ENCODE peak calls at places on chromosomes 13 and 19, in four cellular contexts. X is PC-3, J is GM23248, P is SK-N-SH. M is an unnamed sample. For H3F3A and H3K9me2, the result is how much of the 10 kb centered on the place peaks cover.

GRCh38 chr19:48698046-48698445 is 2.3 kb downstream of the FUT2 start:
- DNase-seq in X (peak), J (peak), P (no peak), M (no peak)

GRCh38 chr19:16273005-16273404 is 51.6 kb upstream of the KLF2 start:
- DNase-seq in X (no peak), J (no peak), P (no peak), M (no peak)

GRCh38 chr13:109816112-109816978 is 30.0 kb upstream of the IRS2 start:
- DNase-seq in X (peak), J (peak), P (no peak), M (no peak)

GRCh38 chr19:42277821-42278809 is 9.1 kb downstream of the CIC start:
- DNase-seq in X (no peak), J (peak), P (peak), M (no peak)

GRCh38 chr19:50333737-50334617 is 4.8 kb upstream of the KCNC3 start:
- DNase-seq in X (peak), J (peak), P (peak), M (no peak)

GRCh38 chr19:47005164-47005641 is 14.4 kb upstream of the NPAS1 start:
- DNase-seq in X (no peak), J (no peak), P (no peak), M (no peak)

GRCh38 chr19:42477117-42477516 is 34.4 kb upstream of the CXCL17 start:
- DNase-seq in X (no peak), J (no peak), P (no peak), M (no peak)

GRCh38 chr19:29798783-29799182 is 13.0 kb upstream of the CCNE1 start:
- DNase-seq in X (no peak), J (peak), P (no peak), M (no peak)

GRCh38 chr19:45717983-45718650 is 12.6 kb downstream of the FBXO46 start:
- DNase-seq in X (no peak), J (no peak), P (no peak), M (no peak)

GRCh38 chr19:34481861-34482379 is 362 bp downstream of the WTIP start:
- DNase-seq in X (peak), J (peak), P (peak), M (no peak)

GRCh38 chr19:3277649-3278048 is 53.2 kb downstream of the CELF5 start:
- DNase-seq in X (no peak), J (no peak), P (no peak), M (no peak)

GRCh38 chr19:37997911-37998344 is 90.9 kb downstream of the SIPA1L3 start:
- DNase-seq in X (peak), J (peak), P (no peak), M (no peak)

GRCh38 chr13:111006508-111007031 is 91.7 kb upstream of the ANKRD10 start:
- DNase-seq in X (no peak), J (peak), P (no peak), M (no peak)

GRCh38 chr19:13842294-13843103 is 34.4 kb upstream of the NANOS3 start:
- DNase-seq in X (peak), J (peak), P (peak), M (peak)

GRCh38 chr19:33819496-33819874 is 22.8 kb downstream of the KCTD15 start:
- DNase-seq in X (no peak), J (no peak), P (no peak), M (no peak)

GRCh38 chr19:44731622-44732021 is 16.9 kb upstream of the BCL3 start:
- DNase-seq in X (no peak), J (no peak), P (no peak), M (no peak)

GRCh38 chr19:1251233-1251502 is 2.8 kb downstream of the MIDN start:
- DNase-seq in X (peak), J (peak), P (peak), M (no peak)

GRCh38 chr19:57161985-57162544 is 5.2 kb downstream of the DUXA start:
- DNase-seq in X (no peak), J (no peak), P (no peak), M (no peak)

GRCh38 chr19:2436926-2437325 is 9.5 kb upstream of the TIMM13 start:
- DNase-seq in X (no peak), J (no peak), P (no peak), M (no peak)

GRCh38 chr19:41356984-41357739 is 3.4 kb upstream of the TGFB1 start:
- DNase-seq in X (no peak), J (no peak), P (peak), M (no peak)

GRCh38 chr13:91406619-91407018 is 8.2 kb downstream of the GPC5 start:
- DNase-seq in X (peak), J (peak), P (peak), M (peak)

GRCh38 chr13:50127017-50127725 is 111.9 kb downstream of the KCNRG start:
- DNase-seq in X (no peak), J (peak), P (no peak), M (no peak)

GRCh38 chr19:48102870-48103751 is 7.5 kb downstream of the PLA2G4C start:
- DNase-seq in X (peak), J (peak), P (peak), M (peak)

GRCh38 chr13:31248361-31248760 is 48.6 kb downstream of the B3GLCT start:
- DNase-seq in X (no peak), J (no peak), P (no peak), M (no peak)

GRCh38 chr19:8333771-8334457 is 9.1 kb downstream of the KANK3 start:
- DNase-seq in X (no peak), J (no peak), P (peak), M (no peak)

GRCh38 chr19:46731007-46731501 is 14.1 kb upstream of the PRKD2 start:
- DNase-seq in X (peak), J (peak), P (no peak), M (no peak)

GRCh38 chr13:73754727-73755292 is 379.4 kb downstream of the KLF12 start:
- DNase-seq in X (peak), J (peak), P (peak), M (peak)

GRCh38 chr13:94309997-94310842 is 169.3 kb downstream of the DCT start:
- DNase-seq in X (peak), J (peak), P (no peak), M (no peak)

GRCh38 chr19:41546386-41546789 is 29.6 kb upstream of the CEACAM21 start:
- DNase-seq in X (no peak), J (no peak), P (no peak), M (peak)

GRCh38 chr19:53132231-53132991 is at the start of gene ZNF415:
- DNase-seq in X (peak), J (peak), P (peak), M (no peak)

GRCh38 chr13:42667638-42668037 is 93.7 kb downstream of the TNFSF11 start:
- DNase-seq in X (no peak), J (no peak), P (no peak), M (no peak)

GRCh38 chr13:30094015-30094533 is 213.3 kb downstream of the KATNAL1 start:
- DNase-seq in X (no peak), J (no peak), P (no peak), M (no peak)

GRCh38 chr13:30409911-30410704 is 12.2 kb upstream of the UBE2L5 start:
- DNase-seq in X (peak), J (peak), P (no peak), M (no peak)

GRCh38 chr13:25037057-25037813 is 58.7 kb upstream of the PABPC3 start:
- DNase-seq in X (peak), J (peak), P (peak), M (peak)

GRCh38 chr19:2047449-2048103 is 3.5 kb downstream of the MKNK2 start:
- DNase-seq in X (peak), J (peak), P (no peak), M (peak)

GRCh38 chr19:29516358-29516725 is 9.5 kb upstream of the VSTM2B start:
- DNase-seq in X (no peak), J (no peak), P (no peak), M (no peak)

DNA sequence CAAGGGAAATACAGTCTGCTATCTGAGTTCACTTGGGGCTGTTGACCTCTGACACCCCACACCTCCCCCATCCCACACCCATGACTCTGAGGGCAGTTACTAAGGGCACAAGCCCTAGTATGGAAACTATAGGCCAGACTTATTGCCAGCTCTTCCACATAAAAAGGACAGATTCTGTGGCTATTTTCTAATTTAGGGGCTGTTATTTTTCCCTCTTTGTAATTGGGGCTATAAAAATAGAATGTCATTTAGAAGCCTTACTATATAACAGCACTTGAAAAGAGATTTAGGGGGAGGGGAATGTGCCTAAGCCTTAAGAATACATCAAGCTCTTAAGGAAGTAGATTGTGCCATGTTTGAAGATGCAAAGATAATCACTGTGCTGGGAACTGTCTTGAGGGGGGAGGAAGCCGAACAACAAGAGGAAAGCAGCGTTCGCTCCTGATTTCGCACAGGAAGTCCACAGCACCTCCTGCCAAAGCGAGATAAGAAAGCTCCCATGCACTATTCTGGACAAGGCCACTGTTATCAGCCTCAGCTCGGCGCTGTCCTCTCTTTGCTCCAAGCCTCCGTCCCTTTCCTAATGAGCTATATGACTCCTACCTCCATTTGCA is 86.6 kb downstream of the FLT1 start:
- DNase-seq in X (no peak), J (no peak), P (no peak), M (no peak)
- H3K9ac ChIP-seq in X (no peak), J (no peak), P (no peak), M (no peak)

GRCh38 chr19:9565900-9566705 is 18.2 kb downstream of the ZNF121 start:
- DNase-seq in X (peak), J (peak), P (no peak), M (no peak)
- H3F3A ChIP-seq in X (under half), J (under half), P (under half), M (under half)

GRCh38 chr19:31408460-31409124 is 59.4 kb upstream of the TSHZ3 start:
- DNase-seq in X (peak), J (peak), P (no peak), M (no peak)
- H3K9me2 ChIP-seq in X (under half), J (under half), P (under half), M (under half)

GRCh38 chr19:39557791-39558622 is 18.0 kb upstream of the EID2 start:
- DNase-seq in X (peak), J (no peak), P (no peak), M (peak)
- H3K9ac ChIP-seq in X (no peak), J (no peak), P (no peak), M (no peak)

DNA sequence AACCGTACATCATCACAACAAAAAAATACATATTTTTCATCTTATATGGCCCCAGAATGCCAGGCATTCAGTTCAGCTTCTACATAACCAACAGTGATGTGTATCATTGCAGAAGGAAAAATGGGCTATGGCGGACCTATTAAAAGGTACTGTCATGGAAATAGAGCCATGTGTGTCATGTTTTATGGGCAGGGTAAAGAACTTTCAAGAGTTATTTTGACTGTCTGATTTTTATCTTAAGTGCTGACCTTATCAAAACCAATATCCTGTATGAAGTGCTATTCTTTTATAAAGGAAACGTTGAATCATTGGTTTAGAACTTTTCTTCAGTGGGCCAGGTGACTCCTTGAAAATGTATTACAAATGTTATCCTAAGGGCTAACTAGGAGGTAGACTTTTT is 9.9 kb downstream of the ZNF507 start:
- DNase-seq in X (no peak), J (no peak), P (no peak), M (no peak)
- H3F3A ChIP-seq in X (under half), J (under half), P (under half), M (under half)

GRCh38 chr13:35879111-35879510 is 252.1 kb downstream of the DCLK1 start:
- DNase-seq in X (no peak), J (no peak), P (no peak), M (peak)
- H3K9me2 ChIP-seq in X (under half), J (under half), P (under half), M (under half)

DNA sequence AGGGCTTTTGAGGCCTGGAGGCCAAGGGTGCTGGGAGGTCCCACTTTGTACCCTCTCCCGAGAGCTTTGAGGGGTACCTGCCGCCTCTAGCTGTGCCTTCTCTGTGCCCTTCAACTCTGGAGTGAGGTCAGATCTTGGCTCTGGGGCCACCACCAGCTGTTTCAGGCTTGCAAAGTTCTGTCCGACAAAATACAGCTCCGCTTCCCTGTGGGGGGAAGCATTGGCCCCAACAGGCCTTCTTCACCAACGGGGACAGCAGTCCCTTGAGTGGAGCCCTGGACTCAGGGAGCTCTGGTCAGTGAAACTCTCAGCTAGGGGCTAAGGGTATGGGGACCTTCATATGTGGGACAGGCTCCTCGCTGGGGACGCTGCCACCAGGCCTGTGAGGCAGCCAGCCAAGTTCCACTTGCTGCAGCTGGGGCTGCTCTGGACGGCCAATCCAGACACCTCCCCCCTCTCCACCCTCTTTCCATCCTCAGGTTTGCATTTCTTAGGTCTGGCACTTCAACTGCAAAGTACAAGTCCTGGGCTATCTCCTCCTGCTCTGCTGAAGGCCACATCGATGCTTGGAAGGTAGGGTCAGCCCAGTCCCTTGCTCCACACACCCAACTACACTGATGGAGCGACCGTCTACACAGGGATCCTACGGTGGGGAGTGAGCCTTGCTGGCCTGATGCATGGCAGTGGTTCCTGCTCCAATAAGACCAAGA is 46.8 kb downstream of the C13orf46 start:
- DNase-seq in X (no peak), J (no peak), P (peak), M (no peak)
- H3K9ac ChIP-seq in X (no peak), J (peak), P (no peak), M (no peak)

GRCh38 chr13:106917024-106917491 is 349.1 kb upstream of the ARGLU1 start:
- DNase-seq in X (no peak), J (no peak), P (no peak), M (no peak)

GRCh38 chr13:106916329-106916728 is 348.4 kb upstream of the ARGLU1 start:
- DNase-seq in X (no peak), J (no peak), P (no peak), M (no peak)

GRCh38 chr13:106911602-106912001 is 343.7 kb upstream of the ARGLU1 start:
- DNase-seq in X (no peak), J (no peak), P (no peak), M (no peak)

GRCh38 chr13:106917673-106918652 is 350.0 kb upstream of the ARGLU1 start:
- DNase-seq in X (peak), J (peak), P (peak), M (peak)

GRCh38 chr13:106915146-106915545 is 347.2 kb upstream of the ARGLU1 start:
- DNase-seq in X (no peak), J (no peak), P (no peak), M (no peak)
- H3F3A ChIP-seq in X (under half), J (under half), P (under half), M (under half)